ENCODE peak calls at places on chromosomes 6 and 20, in six cellular contexts. Q is HEK293T, Z is pons, F is EH, I is transverse colon, C is GDM1. V is an unnamed sample.
A peak's percentile ranks its signal among the peaks of the same experiment; 100 is the strongest.

GRCh38 chr20:9458075-9458818 is 56.1 kb upstream of the LAMP5 start:
- DNase-seq in Q (peak; percentile 15), Z (no peak), F (peak; percentile 54), I (no peak), C (no peak), V (no peak)

GRCh38 chr6:35396991-35397390 is 54.6 kb downstream of the PPARD start:
- DNase-seq in Q (no peak), Z (no peak), F (no peak), I (peak; percentile 49), C (no peak), V (no peak)

GRCh38 chr6:114638346-114638745 is 295.5 kb upstream of the HS3ST5 start:
- DNase-seq in Q (peak; percentile 14), Z (no peak), F (no peak), I (no peak), C (no peak), V (no peak)

GRCh38 chr6:19714415-19715165 is 122.6 kb upstream of the ID4 start:
- DNase-seq in Q (no peak), Z (no peak), F (no peak), I (no peak), C (no peak), V (no peak)

GRCh38 chr6:136284909-136285308 is 4.7 kb downstream of the BCLAF1 start:
- DNase-seq in Q (no peak), Z (no peak), F (peak; percentile 49), I (no peak), C (no peak), V (no peak)

GRCh38 chr6:145815875-145816274 is 1.3 kb upstream of the FBXO30 start:
- DNase-seq in Q (no peak), Z (no peak), F (peak; percentile 36), I (no peak), C (no peak), V (no peak)

GRCh38 chr6:6696867-6697531 is 108.5 kb downstream of the LY86 start:
- DNase-seq in Q (peak; percentile 73), Z (peak; percentile 72), F (peak; percentile 47), I (peak; percentile 86), C (peak; percentile 86), V (no peak)

GRCh38 chr6:139577124-139577800 is 202.8 kb upstream of the CITED2 start:
- DNase-seq in Q (no peak), Z (no peak), F (peak; percentile 32), I (no peak), C (no peak), V (no peak)

GRCh38 chr20:13392391-13392790 is 171.3 kb downstream of the ISM1 start:
- DNase-seq in Q (no peak), Z (no peak), F (no peak), I (no peak), C (no peak), V (no peak)

GRCh38 chr20:45890997-45891983 is at the start of the genes CTSA and NEURL2:
- DNase-seq in Q (peak; percentile 89), Z (peak; percentile 86), F (peak; percentile 93), I (peak; percentile 97), C (peak; percentile 79), V (peak; percentile 91)

GRCh38 chr6:26445934-26446667 is 5.8 kb downstream of the BTN3A3 start:
- DNase-seq in Q (no peak), Z (no peak), F (peak; percentile 9), I (no peak), C (no peak), V (no peak)

GRCh38 chr6:100775667-100776066 is 105.5 kb downstream of the ASCC3 start:
- DNase-seq in Q (no peak), Z (peak; percentile 8), F (peak; percentile 13), I (no peak), C (no peak), V (no peak)

GRCh38 chr20:32195581-32195980 is 12.0 kb downstream of the PLAGL2 start:
- DNase-seq in Q (no peak), Z (no peak), F (no peak), I (no peak), C (no peak), V (no peak)

GRCh38 chr6:143196525-143197225 is 136.0 kb downstream of the AIG1 start:
- DNase-seq in Q (no peak), Z (peak; percentile 42), F (peak; percentile 47), I (no peak), C (no peak), V (peak; percentile 65)

GRCh38 chr20:12113468-12114371 is 196.0 kb downstream of the BTBD3 start:
- DNase-seq in Q (no peak), Z (peak; percentile 70), F (no peak), I (no peak), C (no peak), V (peak; percentile 11)

GRCh38 chr6:14799928-14800327 is 445.9 kb upstream of the JARID2 start:
- DNase-seq in Q (peak; percentile 66), Z (peak; percentile 84), F (peak; percentile 86), I (peak; percentile 59), C (no peak), V (no peak)

GRCh38 chr6:121383478-121383877 is 49.2 kb upstream of the TBC1D32 start:
- DNase-seq in Q (no peak), Z (no peak), F (no peak), I (no peak), C (no peak), V (no peak)

GRCh38 chr6:83097204-83097603 is 29.7 kb downstream of the DOP1A start:
- DNase-seq in Q (no peak), Z (no peak), F (peak; percentile 65), I (no peak), C (no peak), V (no peak)

GRCh38 chr6:52507557-52508260 is 69.2 kb downstream of the TRAM2 start:
- DNase-seq in Q (no peak), Z (no peak), F (peak; percentile 90), I (no peak), C (no peak), V (no peak)

V was measured in AG09319.